ENCODE peak calls at places on chromosomes 2 and 18, in ten cellular contexts. One of them, this sample, is unnamed. For H3K4me1, the result is how much of the 10 kb centered on the place peaks cover.

GRCh38 chr2:98839292-98839691 is 96.7 kb downstream of the CRACDL start:
- DNase-seq in uterus: no peak
- DNase-seq in tibial artery: no peak
- DNase-seq in GM23338: no peak
- DNase-seq in CD4-positive, alpha-beta memory T cell: no peak
- DNase-seq in mesenchymal stem cell: no peak
- DNase-seq in heart right ventricle: no peak
- DNase-seq in A549: no peak
- DNase-seq in aorta: no peak
- DNase-seq in tibial nerve: no peak
- DNase-seq in this sample: no peak

GRCh38 chr2:188701836-188702235 is 272.3 kb upstream of the COL3A1 start:
- DNase-seq in uterus: no peak
- DNase-seq in tibial artery: no peak
- DNase-seq in GM23338: no peak
- DNase-seq in CD4-positive, alpha-beta memory T cell: no peak
- DNase-seq in mesenchymal stem cell: peak
- DNase-seq in heart right ventricle: no peak
- DNase-seq in A549: no peak
- DNase-seq in aorta: no peak
- DNase-seq in tibial nerve: no peak
- DNase-seq in this sample: no peak

GRCh38 chr2:186059096-186059495 is 320.5 kb downstream of the FSIP2 start:
- DNase-seq in uterus: no peak
- DNase-seq in tibial artery: no peak
- DNase-seq in GM23338: no peak
- DNase-seq in CD4-positive, alpha-beta memory T cell: no peak
- DNase-seq in mesenchymal stem cell: peak
- DNase-seq in heart right ventricle: peak
- DNase-seq in A549: no peak
- DNase-seq in aorta: no peak
- DNase-seq in tibial nerve: no peak
- DNase-seq in this sample: no peak

GRCh38 chr2:20414806-20415205 is 32.1 kb upstream of the RHOB start:
- DNase-seq in uterus: peak
- DNase-seq in tibial artery: peak
- DNase-seq in GM23338: peak
- DNase-seq in CD4-positive, alpha-beta memory T cell: no peak
- DNase-seq in mesenchymal stem cell: no peak
- DNase-seq in heart right ventricle: no peak
- DNase-seq in A549: no peak
- DNase-seq in aorta: peak
- DNase-seq in tibial nerve: no peak
- DNase-seq in this sample: no peak

GRCh38 chr2:230821261-230821990 is 43.3 kb upstream of the ITM2C start:
- DNase-seq in uterus: no peak
- DNase-seq in tibial artery: no peak
- DNase-seq in GM23338: no peak
- DNase-seq in CD4-positive, alpha-beta memory T cell: no peak
- DNase-seq in mesenchymal stem cell: no peak
- DNase-seq in heart right ventricle: no peak
- DNase-seq in A549: no peak
- DNase-seq in aorta: no peak
- DNase-seq in tibial nerve: no peak
- DNase-seq in this sample: no peak

GRCh38 chr2:35933031-35933430 is 422.5 kb upstream of the CRIM1 start:
- DNase-seq in uterus: no peak
- DNase-seq in tibial artery: no peak
- DNase-seq in GM23338: no peak
- DNase-seq in CD4-positive, alpha-beta memory T cell: no peak
- DNase-seq in mesenchymal stem cell: peak
- DNase-seq in heart right ventricle: no peak
- DNase-seq in A549: no peak
- DNase-seq in aorta: no peak
- DNase-seq in tibial nerve: no peak
- DNase-seq in this sample: no peak

GRCh38 chr18:59725177-59725576 is 28.0 kb upstream of the CCBE1 start:
- DNase-seq in uterus: no peak
- DNase-seq in tibial artery: no peak
- DNase-seq in GM23338: no peak
- DNase-seq in CD4-positive, alpha-beta memory T cell: no peak
- DNase-seq in mesenchymal stem cell: no peak
- DNase-seq in heart right ventricle: no peak
- DNase-seq in A549: no peak
- DNase-seq in aorta: no peak
- DNase-seq in tibial nerve: no peak
- DNase-seq in this sample: no peak

GRCh38 chr18:22179631-22180030 is 10.2 kb downstream of the GATA6 start:
- DNase-seq in uterus: no peak
- DNase-seq in tibial artery: no peak
- DNase-seq in GM23338: no peak
- DNase-seq in CD4-positive, alpha-beta memory T cell: no peak
- DNase-seq in mesenchymal stem cell: no peak
- DNase-seq in heart right ventricle: no peak
- DNase-seq in A549: no peak
- DNase-seq in aorta: no peak
- DNase-seq in tibial nerve: no peak
- DNase-seq in this sample: no peak

GRCh38 chr2:12685956-12686355 is 30.8 kb upstream of the TRIB2 start:
- DNase-seq in uterus: no peak
- DNase-seq in tibial artery: no peak
- DNase-seq in GM23338: no peak
- DNase-seq in CD4-positive, alpha-beta memory T cell: no peak
- DNase-seq in mesenchymal stem cell: no peak
- DNase-seq in heart right ventricle: no peak
- DNase-seq in A549: no peak
- DNase-seq in aorta: no peak
- DNase-seq in tibial nerve: no peak
- DNase-seq in this sample: no peak

GRCh38 chr18:48323151-48323550 is 86.0 kb downstream of the ZBTB7C start:
- DNase-seq in uterus: no peak
- DNase-seq in tibial artery: no peak
- DNase-seq in GM23338: no peak
- DNase-seq in CD4-positive, alpha-beta memory T cell: no peak
- DNase-seq in mesenchymal stem cell: no peak
- DNase-seq in heart right ventricle: no peak
- DNase-seq in A549: no peak
- DNase-seq in aorta: no peak
- DNase-seq in tibial nerve: no peak
- DNase-seq in this sample: no peak

GRCh38 chr18:3867768-3868445 is 417.9 kb downstream of the TGIF1 start:
- DNase-seq in uterus: no peak
- DNase-seq in tibial artery: no peak
- DNase-seq in GM23338: no peak
- DNase-seq in CD4-positive, alpha-beta memory T cell: no peak
- DNase-seq in mesenchymal stem cell: no peak
- DNase-seq in heart right ventricle: no peak
- DNase-seq in A549: no peak
- DNase-seq in aorta: no peak
- DNase-seq in tibial nerve: no peak
- DNase-seq in this sample: no peak

GRCh38 chr2:149877913-149878312 is 290.3 kb upstream of the MMADHC start:
- DNase-seq in uterus: no peak
- DNase-seq in tibial artery: no peak
- DNase-seq in GM23338: no peak
- DNase-seq in CD4-positive, alpha-beta memory T cell: no peak
- DNase-seq in mesenchymal stem cell: no peak
- DNase-seq in heart right ventricle: no peak
- DNase-seq in A549: no peak
- DNase-seq in aorta: no peak
- DNase-seq in tibial nerve: no peak
- DNase-seq in this sample: no peak

DNA sequence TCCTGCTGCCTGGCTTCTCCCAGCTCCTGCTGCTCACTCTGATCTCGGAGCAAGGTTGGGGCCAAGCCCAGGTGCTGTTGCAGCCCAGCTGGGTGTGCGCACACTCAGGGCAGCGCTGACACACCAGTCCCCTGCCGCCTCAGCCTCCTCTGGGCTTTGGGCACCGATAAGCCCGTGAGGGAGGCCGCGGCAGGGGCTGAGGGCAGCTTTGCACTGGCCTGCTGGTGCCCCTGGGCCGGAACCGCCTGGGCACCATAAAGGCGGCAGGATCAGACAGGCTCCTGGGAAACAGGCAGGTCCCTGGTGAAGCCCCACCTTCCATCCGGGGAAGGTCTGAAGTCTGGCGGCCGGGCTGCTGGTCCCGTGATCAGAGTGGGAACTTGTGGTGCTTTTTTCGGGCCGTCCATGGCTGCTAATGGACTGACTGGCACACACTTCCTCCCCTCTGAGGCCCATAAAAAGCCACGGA is 14.1 kb upstream of the EML6 start:
- DNase-seq in uterus: no peak
- DNase-seq in tibial artery: no peak
- DNase-seq in GM23338: peak
- DNase-seq in CD4-positive, alpha-beta memory T cell: no peak
- DNase-seq in mesenchymal stem cell: no peak
- DNase-seq in heart right ventricle: peak
- DNase-seq in A549: no peak
- DNase-seq in aorta: peak
- DNase-seq in tibial nerve: no peak
- DNase-seq in this sample: peak
- H3K4me3 ChIP-seq in uterus: peak
- H3K4me3 ChIP-seq in tibial artery: peak
- H3K4me3 ChIP-seq in GM23338: peak
- H3K4me3 ChIP-seq in CD4-positive, alpha-beta memory T cell: no peak
- H3K4me3 ChIP-seq in mesenchymal stem cell: peak
- H3K4me3 ChIP-seq in heart right ventricle: peak
- H3K4me3 ChIP-seq in A549: no peak
- H3K4me3 ChIP-seq in aorta: peak
- H3K4me3 ChIP-seq in tibial nerve: peak
- H3K4me3 ChIP-seq in this sample: peak

DNA sequence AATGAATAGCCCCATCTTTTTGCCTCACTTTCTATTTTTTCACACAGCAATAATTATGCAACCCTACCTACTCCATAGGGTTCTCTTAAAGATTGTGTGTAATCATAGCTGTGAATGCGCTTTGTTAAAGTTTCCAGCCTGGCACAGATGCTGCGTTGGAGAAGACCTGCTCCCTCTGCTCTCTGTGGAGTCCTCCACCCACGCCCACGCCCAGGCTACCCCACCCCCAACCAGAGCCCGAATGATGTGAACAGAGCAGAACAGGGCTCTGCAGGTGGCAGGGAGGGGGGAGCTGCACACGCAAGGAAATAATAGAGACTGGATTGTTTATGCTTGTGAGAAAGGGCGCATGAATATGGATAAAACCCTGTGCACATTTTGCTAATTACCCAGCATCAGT is 447.6 kb downstream of the BCL11A start:
- DNase-seq in uterus: no peak
- DNase-seq in tibial artery: no peak
- DNase-seq in GM23338: no peak
- DNase-seq in CD4-positive, alpha-beta memory T cell: no peak
- DNase-seq in mesenchymal stem cell: no peak
- DNase-seq in heart right ventricle: no peak
- DNase-seq in A549: no peak
- DNase-seq in aorta: no peak
- DNase-seq in tibial nerve: no peak
- DNase-seq in this sample: no peak
- H3K4me1 ChIP-seq in uterus: under half
- H3K4me1 ChIP-seq in tibial artery: under half
- H3K4me1 ChIP-seq in GM23338: under half
- H3K4me1 ChIP-seq in CD4-positive, alpha-beta memory T cell: under half
- H3K4me1 ChIP-seq in mesenchymal stem cell: under half
- H3K4me1 ChIP-seq in heart right ventricle: under half
- H3K4me1 ChIP-seq in A549: under half
- H3K4me1 ChIP-seq in aorta: under half
- H3K4me1 ChIP-seq in tibial nerve: under half
- H3K4me1 ChIP-seq in this sample: under half

GRCh38 chr2:37637985-37638384 is 33.5 kb downstream of the CDC42EP3 start:
- DNase-seq in uterus: no peak
- DNase-seq in tibial artery: no peak
- DNase-seq in GM23338: no peak
- DNase-seq in CD4-positive, alpha-beta memory T cell: no peak
- DNase-seq in mesenchymal stem cell: no peak
- DNase-seq in heart right ventricle: no peak
- DNase-seq in A549: no peak
- DNase-seq in aorta: no peak
- DNase-seq in tibial nerve: no peak
- DNase-seq in this sample: no peak
- H3K27ac ChIP-seq in uterus: peak
- H3K27ac ChIP-seq in tibial artery: no peak
- H3K27ac ChIP-seq in GM23338: no peak
- H3K27ac ChIP-seq in CD4-positive, alpha-beta memory T cell: no peak
- H3K27ac ChIP-seq in mesenchymal stem cell: no peak
- H3K27ac ChIP-seq in heart right ventricle: no peak
- H3K27ac ChIP-seq in A549: no peak
- H3K27ac ChIP-seq in aorta: no peak
- H3K27ac ChIP-seq in tibial nerve: no peak
- H3K27ac ChIP-seq in this sample: no peak

GRCh38 chr18:10519999-10520935 is 5.6 kb upstream of the NAPG start:
- DNase-seq in uterus: peak
- DNase-seq in tibial artery: peak
- DNase-seq in GM23338: peak
- DNase-seq in CD4-positive, alpha-beta memory T cell: peak
- DNase-seq in mesenchymal stem cell: peak
- DNase-seq in heart right ventricle: peak
- DNase-seq in A549: peak
- DNase-seq in aorta: peak
- DNase-seq in tibial nerve: peak
- DNase-seq in this sample: peak
- H3K4me3 ChIP-seq in uterus: no peak
- H3K4me3 ChIP-seq in tibial artery: no peak
- H3K4me3 ChIP-seq in GM23338: no peak
- H3K4me3 ChIP-seq in CD4-positive, alpha-beta memory T cell: no peak
- H3K4me3 ChIP-seq in mesenchymal stem cell: peak
- H3K4me3 ChIP-seq in heart right ventricle: no peak
- H3K4me3 ChIP-seq in A549: no peak
- H3K4me3 ChIP-seq in aorta: no peak
- H3K4me3 ChIP-seq in tibial nerve: no peak
- H3K4me3 ChIP-seq in this sample: no peak

GRCh38 chr2:176766005-176766404 is 446.6 kb upstream of the HNRNPA3 start:
- DNase-seq in uterus: no peak
- DNase-seq in tibial artery: no peak
- DNase-seq in GM23338: no peak
- DNase-seq in CD4-positive, alpha-beta memory T cell: no peak
- DNase-seq in mesenchymal stem cell: no peak
- DNase-seq in heart right ventricle: no peak
- DNase-seq in A549: no peak
- DNase-seq in aorta: no peak
- DNase-seq in tibial nerve: no peak
- DNase-seq in this sample: no peak

GRCh38 chr2:176768185-176768584 is 444.4 kb upstream of the HNRNPA3 start:
- DNase-seq in uterus: no peak
- DNase-seq in tibial artery: no peak
- DNase-seq in GM23338: no peak
- DNase-seq in CD4-positive, alpha-beta memory T cell: no peak
- DNase-seq in mesenchymal stem cell: no peak
- DNase-seq in heart right ventricle: no peak
- DNase-seq in A549: no peak
- DNase-seq in aorta: no peak
- DNase-seq in tibial nerve: no peak
- DNase-seq in this sample: no peak

GRCh38 chr2:176758426-176758825 is 454.2 kb upstream of the HNRNPA3 start:
- DNase-seq in uterus: no peak
- DNase-seq in tibial artery: no peak
- DNase-seq in GM23338: no peak
- DNase-seq in CD4-positive, alpha-beta memory T cell: no peak
- DNase-seq in mesenchymal stem cell: no peak
- DNase-seq in heart right ventricle: no peak
- DNase-seq in A549: no peak
- DNase-seq in aorta: no peak
- DNase-seq in tibial nerve: no peak
- DNase-seq in this sample: no peak

GRCh38 chr2:176763871-176764404 is 448.7 kb upstream of the HNRNPA3 start:
- DNase-seq in uterus: no peak
- DNase-seq in tibial artery: no peak
- DNase-seq in GM23338: peak
- DNase-seq in CD4-positive, alpha-beta memory T cell: no peak
- DNase-seq in mesenchymal stem cell: no peak
- DNase-seq in heart right ventricle: no peak
- DNase-seq in A549: no peak
- DNase-seq in aorta: no peak
- DNase-seq in tibial nerve: no peak
- DNase-seq in this sample: no peak

GRCh38 chr2:176763111-176763510 is 449.5 kb upstream of the HNRNPA3 start:
- DNase-seq in uterus: no peak
- DNase-seq in tibial artery: no peak
- DNase-seq in GM23338: no peak
- DNase-seq in CD4-positive, alpha-beta memory T cell: no peak
- DNase-seq in mesenchymal stem cell: no peak
- DNase-seq in heart right ventricle: no peak
- DNase-seq in A549: no peak
- DNase-seq in aorta: no peak
- DNase-seq in tibial nerve: no peak
- DNase-seq in this sample: no peak
- H3K4me1 ChIP-seq in uterus: under half
- H3K4me1 ChIP-seq in tibial artery: under half
- H3K4me1 ChIP-seq in GM23338: under half
- H3K4me1 ChIP-seq in CD4-positive, alpha-beta memory T cell: under half
- H3K4me1 ChIP-seq in mesenchymal stem cell: under half
- H3K4me1 ChIP-seq in heart right ventricle: under half
- H3K4me1 ChIP-seq in A549: under half
- H3K4me1 ChIP-seq in aorta: under half
- H3K4me1 ChIP-seq in tibial nerve: under half
- H3K4me1 ChIP-seq in this sample: under half